ENCODE peak calls at places on chromosomes 13 and 19, in eight cellular contexts. One of them, this sample, is unnamed.

GRCh38 chr19:30073152-30074000 is 131.3 kb downstream of the URI1 start:
- DNase-seq in mesenchymal stem cell: no peak
- DNase-seq in neural progenitor cell: no peak
- DNase-seq in endodermal cell: peak
- DNase-seq in colonic mucosa: no peak
- DNase-seq in astrocyte: no peak
- DNase-seq in fibroblast of lung: no peak
- DNase-seq in endothelial cell of umbilical vein: no peak
- DNase-seq in this sample: no peak

GRCh38 chr19:876089-876488 is 16.6 kb downstream of the CFD start:
- DNase-seq in astrocyte: no peak
- DNase-seq in mesenchymal stem cell: no peak
- DNase-seq in endothelial cell of umbilical vein: no peak
- DNase-seq in fibroblast of lung: no peak
- DNase-seq in neural progenitor cell: no peak
- DNase-seq in endodermal cell: no peak
- DNase-seq in colonic mucosa: no peak
- DNase-seq in this sample: no peak

GRCh38 chr13:76512676-76513277 is 373.4 kb downstream of the KCTD12 start:
- DNase-seq in colonic mucosa: no peak
- DNase-seq in endodermal cell: no peak
- DNase-seq in fibroblast of lung: peak
- DNase-seq in neural progenitor cell: no peak
- DNase-seq in endothelial cell of umbilical vein: peak
- DNase-seq in astrocyte: peak
- DNase-seq in mesenchymal stem cell: peak
- DNase-seq in this sample: no peak

GRCh38 chr13:93169980-93170379 is 56.6 kb upstream of the GPC6 start:
- DNase-seq in astrocyte: peak
- DNase-seq in fibroblast of lung: peak
- DNase-seq in endothelial cell of umbilical vein: no peak
- DNase-seq in neural progenitor cell: no peak
- DNase-seq in endodermal cell: no peak
- DNase-seq in colonic mucosa: no peak
- DNase-seq in mesenchymal stem cell: peak
- DNase-seq in this sample: no peak

GRCh38 chr19:55156202-55157063 is 1.1 kb downstream of the TNNI3 start:
- DNase-seq in mesenchymal stem cell: peak
- DNase-seq in fibroblast of lung: peak
- DNase-seq in neural progenitor cell: peak
- DNase-seq in endodermal cell: peak
- DNase-seq in colonic mucosa: peak
- DNase-seq in astrocyte: no peak
- DNase-seq in endothelial cell of umbilical vein: no peak
- DNase-seq in this sample: peak

GRCh38 chr19:1016647-1017114 is 4.2 kb downstream of the TMEM259 start:
- DNase-seq in neural progenitor cell: no peak
- DNase-seq in mesenchymal stem cell: peak
- DNase-seq in astrocyte: peak
- DNase-seq in fibroblast of lung: peak
- DNase-seq in colonic mucosa: peak
- DNase-seq in endodermal cell: no peak
- DNase-seq in endothelial cell of umbilical vein: peak
- DNase-seq in this sample: no peak

GRCh38 chr19:14575428-14575980 is 3.6 kb upstream of the NDUFB7 start:
- DNase-seq in mesenchymal stem cell: no peak
- DNase-seq in fibroblast of lung: no peak
- DNase-seq in endodermal cell: no peak
- DNase-seq in neural progenitor cell: no peak
- DNase-seq in colonic mucosa: no peak
- DNase-seq in astrocyte: no peak
- DNase-seq in endothelial cell of umbilical vein: no peak
- DNase-seq in this sample: no peak

GRCh38 chr13:100544866-100545683 is 43.5 kb downstream of the GGACT start:
- DNase-seq in neural progenitor cell: no peak
- DNase-seq in fibroblast of lung: no peak
- DNase-seq in endodermal cell: peak
- DNase-seq in colonic mucosa: no peak
- DNase-seq in mesenchymal stem cell: no peak
- DNase-seq in astrocyte: no peak
- DNase-seq in endothelial cell of umbilical vein: peak
- DNase-seq in this sample: no peak

GRCh38 chr19:3617463-3617862 is 9.1 kb downstream of the CACTIN start:
- DNase-seq in neural progenitor cell: peak
- DNase-seq in endodermal cell: peak
- DNase-seq in mesenchymal stem cell: no peak
- DNase-seq in endothelial cell of umbilical vein: no peak
- DNase-seq in astrocyte: no peak
- DNase-seq in colonic mucosa: no peak
- DNase-seq in fibroblast of lung: no peak
- DNase-seq in this sample: no peak

GRCh38 chr19:33442706-33443105 is 69.2 kb downstream of the CEBPG start:
- DNase-seq in neural progenitor cell: no peak
- DNase-seq in astrocyte: no peak
- DNase-seq in mesenchymal stem cell: no peak
- DNase-seq in endothelial cell of umbilical vein: no peak
- DNase-seq in endodermal cell: no peak
- DNase-seq in fibroblast of lung: no peak
- DNase-seq in colonic mucosa: no peak
- DNase-seq in this sample: no peak
- H3K27ac ChIP-seq in neural progenitor cell: no peak
- H3K27ac ChIP-seq in astrocyte: no peak
- H3K27ac ChIP-seq in mesenchymal stem cell: no peak
- H3K27ac ChIP-seq in endothelial cell of umbilical vein: no peak
- H3K27ac ChIP-seq in endodermal cell: no peak
- H3K27ac ChIP-seq in fibroblast of lung: no peak
- H3K27ac ChIP-seq in colonic mucosa: no peak
- H3K27ac ChIP-seq in this sample: no peak

DNA sequence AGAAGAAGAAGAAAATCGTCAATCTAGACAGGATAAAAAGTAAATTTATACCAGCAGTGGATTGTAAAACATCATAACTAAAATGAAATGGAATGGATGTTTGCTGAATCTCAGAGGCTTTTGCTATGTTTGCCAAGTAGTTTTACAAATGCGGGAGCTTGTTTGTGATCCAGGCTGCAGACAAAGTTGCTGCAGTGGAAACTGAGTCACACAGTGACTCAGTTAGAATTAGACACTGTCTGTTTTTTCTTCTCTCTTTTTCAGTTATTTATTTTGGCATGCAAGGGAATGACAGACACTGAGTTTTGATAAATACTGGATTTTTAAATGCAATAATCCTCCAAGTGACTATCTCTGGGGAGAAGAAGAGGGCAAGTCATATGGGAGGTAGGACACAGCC is 4.6 kb upstream of the PNMA8A start:
- DNase-seq in fibroblast of lung: peak
- DNase-seq in mesenchymal stem cell: no peak
- DNase-seq in astrocyte: no peak
- DNase-seq in endodermal cell: no peak
- DNase-seq in endothelial cell of umbilical vein: peak
- DNase-seq in neural progenitor cell: no peak
- DNase-seq in colonic mucosa: no peak
- DNase-seq in this sample: no peak
- H3K9ac ChIP-seq in fibroblast of lung: no peak
- H3K9ac ChIP-seq in mesenchymal stem cell: peak
- H3K9ac ChIP-seq in astrocyte: no peak
- H3K9ac ChIP-seq in endodermal cell: no peak
- H3K9ac ChIP-seq in endothelial cell of umbilical vein: no peak
- H3K9ac ChIP-seq in neural progenitor cell: no peak
- H3K9ac ChIP-seq in colonic mucosa: no peak
- H3K9ac ChIP-seq in this sample: no peak

GRCh38 chr19:49534632-49535385 is 7.0 kb downstream of the RCN3 start:
- DNase-seq in mesenchymal stem cell: no peak
- DNase-seq in endodermal cell: no peak
- DNase-seq in neural progenitor cell: no peak
- DNase-seq in fibroblast of lung: no peak
- DNase-seq in colonic mucosa: no peak
- DNase-seq in astrocyte: no peak
- DNase-seq in endothelial cell of umbilical vein: no peak
- DNase-seq in this sample: no peak
- H3K4me3 ChIP-seq in mesenchymal stem cell: no peak
- H3K4me3 ChIP-seq in endodermal cell: peak
- H3K4me3 ChIP-seq in neural progenitor cell: peak
- H3K4me3 ChIP-seq in fibroblast of lung: no peak
- H3K4me3 ChIP-seq in colonic mucosa: no peak
- H3K4me3 ChIP-seq in astrocyte: no peak
- H3K4me3 ChIP-seq in endothelial cell of umbilical vein: no peak
- H3K4me3 ChIP-seq in this sample: no peak

GRCh38 chr19:21149877-21150276 is 8.0 kb downstream of the ZNF431 start:
- DNase-seq in astrocyte: no peak
- DNase-seq in endothelial cell of umbilical vein: no peak
- DNase-seq in colonic mucosa: no peak
- DNase-seq in mesenchymal stem cell: no peak
- DNase-seq in neural progenitor cell: no peak
- DNase-seq in fibroblast of lung: no peak
- DNase-seq in endodermal cell: no peak
- DNase-seq in this sample: no peak

GRCh38 chr19:21151460-21151859 is 9.6 kb downstream of the ZNF431 start:
- DNase-seq in mesenchymal stem cell: no peak
- DNase-seq in endodermal cell: no peak
- DNase-seq in endothelial cell of umbilical vein: no peak
- DNase-seq in neural progenitor cell: no peak
- DNase-seq in astrocyte: no peak
- DNase-seq in colonic mucosa: no peak
- DNase-seq in fibroblast of lung: no peak
- DNase-seq in this sample: no peak

GRCh38 chr19:21148681-21149080 is 6.8 kb downstream of the ZNF431 start:
- DNase-seq in endodermal cell: no peak
- DNase-seq in mesenchymal stem cell: no peak
- DNase-seq in astrocyte: no peak
- DNase-seq in colonic mucosa: no peak
- DNase-seq in neural progenitor cell: no peak
- DNase-seq in fibroblast of lung: no peak
- DNase-seq in endothelial cell of umbilical vein: no peak
- DNase-seq in this sample: no peak

GRCh38 chr19:21143846-21144245 is 2.0 kb downstream of the ZNF431 start:
- DNase-seq in endodermal cell: no peak
- DNase-seq in colonic mucosa: no peak
- DNase-seq in endothelial cell of umbilical vein: no peak
- DNase-seq in mesenchymal stem cell: peak
- DNase-seq in fibroblast of lung: peak
- DNase-seq in astrocyte: peak
- DNase-seq in neural progenitor cell: no peak
- DNase-seq in this sample: no peak

GRCh38 chr19:21147540-21147939 is 5.7 kb downstream of the ZNF431 start:
- DNase-seq in colonic mucosa: no peak
- DNase-seq in fibroblast of lung: no peak
- DNase-seq in endodermal cell: no peak
- DNase-seq in endothelial cell of umbilical vein: no peak
- DNase-seq in mesenchymal stem cell: no peak
- DNase-seq in astrocyte: no peak
- DNase-seq in neural progenitor cell: no peak
- DNase-seq in this sample: no peak
- H3K27ac ChIP-seq in colonic mucosa: no peak
- H3K27ac ChIP-seq in fibroblast of lung: no peak
- H3K27ac ChIP-seq in endodermal cell: no peak
- H3K27ac ChIP-seq in endothelial cell of umbilical vein: no peak
- H3K27ac ChIP-seq in mesenchymal stem cell: no peak
- H3K27ac ChIP-seq in astrocyte: no peak
- H3K27ac ChIP-seq in neural progenitor cell: no peak
- H3K27ac ChIP-seq in this sample: no peak

GRCh38 chr19:18135712-18136584 is 17.0 kb upstream of the PIK3R2 start:
- DNase-seq in astrocyte: no peak
- DNase-seq in colonic mucosa: peak
- DNase-seq in endodermal cell: no peak
- DNase-seq in fibroblast of lung: no peak
- DNase-seq in mesenchymal stem cell: no peak
- DNase-seq in endothelial cell of umbilical vein: no peak
- DNase-seq in neural progenitor cell: no peak
- DNase-seq in this sample: no peak
- H3K9ac ChIP-seq in astrocyte: no peak
- H3K9ac ChIP-seq in colonic mucosa: peak
- H3K9ac ChIP-seq in endodermal cell: no peak
- H3K9ac ChIP-seq in fibroblast of lung: no peak
- H3K9ac ChIP-seq in mesenchymal stem cell: no peak
- H3K9ac ChIP-seq in endothelial cell of umbilical vein: no peak
- H3K9ac ChIP-seq in neural progenitor cell: no peak
- H3K9ac ChIP-seq in this sample: no peak

DNA sequence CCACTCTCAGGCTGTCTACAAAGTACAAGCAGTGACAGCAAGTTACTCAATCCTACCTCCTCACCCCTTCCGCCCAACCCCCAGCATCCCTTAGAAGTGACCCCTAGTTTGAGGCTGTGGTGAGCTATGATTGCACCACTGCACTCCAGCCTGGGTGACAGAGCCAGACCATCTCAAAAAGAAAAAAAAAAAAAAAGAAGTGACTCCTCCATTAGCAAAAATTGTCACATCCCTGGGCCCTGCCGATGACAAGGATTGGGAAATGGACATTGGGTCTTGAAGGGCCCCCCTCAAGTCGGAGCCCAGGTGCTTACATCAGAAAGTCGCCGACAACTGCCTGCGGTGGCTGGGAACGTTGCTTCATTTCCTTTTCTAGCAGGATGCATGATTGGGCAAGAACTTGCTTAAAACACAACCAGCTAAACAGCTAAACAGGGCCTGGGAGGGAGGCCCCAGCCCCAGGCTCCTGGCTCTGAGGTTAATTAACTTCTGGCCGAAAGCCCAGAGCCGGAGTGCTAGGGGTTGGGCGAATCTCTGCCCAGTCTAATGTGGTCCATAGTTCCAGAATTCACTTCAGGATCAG is 15.3 kb downstream of the RAB3D start:
- DNase-seq in colonic mucosa: peak
- DNase-seq in endothelial cell of umbilical vein: peak
- DNase-seq in mesenchymal stem cell: peak
- DNase-seq in endodermal cell: no peak
- DNase-seq in fibroblast of lung: peak
- DNase-seq in neural progenitor cell: no peak
- DNase-seq in astrocyte: peak
- DNase-seq in this sample: peak
- H3K4me3 ChIP-seq in colonic mucosa: no peak
- H3K4me3 ChIP-seq in endothelial cell of umbilical vein: no peak
- H3K4me3 ChIP-seq in mesenchymal stem cell: peak
- H3K4me3 ChIP-seq in endodermal cell: no peak
- H3K4me3 ChIP-seq in fibroblast of lung: peak
- H3K4me3 ChIP-seq in neural progenitor cell: no peak
- H3K4me3 ChIP-seq in astrocyte: no peak
- H3K4me3 ChIP-seq in this sample: peak

This sample was measured in SK-N-MC.